ENCODE peak calls at places on chromosomes 3 and 15, in five cellular contexts. One of them, this sample, is unnamed.

GRCh38 chr3:73086071-73086494 is 24.6 kb downstream of the EBLN2 start:
- DNase-seq in cardiac fibroblast: peak
- DNase-seq in OCI-LY7: peak
- DNase-seq in upper lobe of right lung: no peak
- DNase-seq in PC-9: no peak
- DNase-seq in this sample: no peak

GRCh38 chr15:73753250-73754130 is at the start of gene INSYN1:
- DNase-seq in OCI-LY7: no peak
- DNase-seq in PC-9: no peak
- DNase-seq in upper lobe of right lung: no peak
- DNase-seq in cardiac fibroblast: peak
- DNase-seq in this sample: no peak

GRCh38 chr3:200747-201146 is 4.2 kb downstream of the CHL1 start:
- DNase-seq in OCI-LY7: no peak
- DNase-seq in PC-9: no peak
- DNase-seq in cardiac fibroblast: no peak
- DNase-seq in upper lobe of right lung: no peak
- DNase-seq in this sample: no peak

GRCh38 chr15:89116404-89116803 is 28.1 kb downstream of the ABHD2 start:
- DNase-seq in upper lobe of right lung: no peak
- DNase-seq in cardiac fibroblast: peak
- DNase-seq in PC-9: no peak
- DNase-seq in OCI-LY7: no peak
- DNase-seq in this sample: no peak

GRCh38 chr3:105166893-105167292 is 199.8 kb upstream of the ALCAM start:
- DNase-seq in OCI-LY7: no peak
- DNase-seq in cardiac fibroblast: peak
- DNase-seq in upper lobe of right lung: no peak
- DNase-seq in PC-9: no peak
- DNase-seq in this sample: peak

GRCh38 chr15:57635300-57635944 is 43.7 kb downstream of the MYZAP start:
- DNase-seq in OCI-LY7: no peak
- DNase-seq in PC-9: no peak
- DNase-seq in cardiac fibroblast: no peak
- DNase-seq in upper lobe of right lung: no peak
- DNase-seq in this sample: no peak

GRCh38 chr15:25333049-25333448 is 105.8 kb downstream of the UBE3A start:
- DNase-seq in OCI-LY7: no peak
- DNase-seq in PC-9: no peak
- DNase-seq in upper lobe of right lung: no peak
- DNase-seq in cardiac fibroblast: no peak
- DNase-seq in this sample: no peak

GRCh38 chr15:86267892-86268291 is 188.2 kb downstream of the AGBL1 start:
- DNase-seq in upper lobe of right lung: no peak
- DNase-seq in cardiac fibroblast: peak
- DNase-seq in OCI-LY7: no peak
- DNase-seq in PC-9: no peak
- DNase-seq in this sample: no peak

GRCh38 chr3:185448107-185448506 is 50.7 kb downstream of the TMEM41A start:
- DNase-seq in OCI-LY7: no peak
- DNase-seq in upper lobe of right lung: no peak
- DNase-seq in PC-9: no peak
- DNase-seq in cardiac fibroblast: no peak
- DNase-seq in this sample: no peak

GRCh38 chr15:40941528-40942336 is 11.5 kb upstream of the CHAC1 start:
- DNase-seq in upper lobe of right lung: peak
- DNase-seq in cardiac fibroblast: peak
- DNase-seq in OCI-LY7: peak
- DNase-seq in PC-9: peak
- DNase-seq in this sample: no peak

GRCh38 chr3:55402886-55403605 is 84.1 kb downstream of the WNT5A start:
- DNase-seq in upper lobe of right lung: no peak
- DNase-seq in cardiac fibroblast: peak
- DNase-seq in PC-9: peak
- DNase-seq in OCI-LY7: no peak
- DNase-seq in this sample: no peak

GRCh38 chr15:40838756-40839155 is 5.1 kb upstream of the SPINT1 start:
- DNase-seq in PC-9: no peak
- DNase-seq in upper lobe of right lung: no peak
- DNase-seq in OCI-LY7: no peak
- DNase-seq in cardiac fibroblast: no peak
- DNase-seq in this sample: no peak

GRCh38 chr15:32838820-32839219 is 121.0 kb downstream of the GREM1 start:
- DNase-seq in OCI-LY7: no peak
- DNase-seq in upper lobe of right lung: no peak
- DNase-seq in cardiac fibroblast: peak
- DNase-seq in PC-9: no peak
- DNase-seq in this sample: peak

GRCh38 chr3:45826321-45826720 is 15.6 kb downstream of the LZTFL1 start:
- DNase-seq in upper lobe of right lung: no peak
- DNase-seq in PC-9: no peak
- DNase-seq in cardiac fibroblast: no peak
- DNase-seq in OCI-LY7: no peak
- DNase-seq in this sample: no peak

GRCh38 chr3:153246805-153247204 is 84.8 kb downstream of the RAP2B start:
- DNase-seq in upper lobe of right lung: no peak
- DNase-seq in cardiac fibroblast: peak
- DNase-seq in OCI-LY7: no peak
- DNase-seq in PC-9: no peak
- DNase-seq in this sample: peak

GRCh38 chr3:38455639-38456430 is 2.1 kb downstream of the ACVR2B start:
- DNase-seq in cardiac fibroblast: no peak
- DNase-seq in upper lobe of right lung: no peak
- DNase-seq in OCI-LY7: no peak
- DNase-seq in PC-9: no peak
- DNase-seq in this sample: no peak

GRCh38 chr3:69420781-69421520 is 35.1 kb upstream of the FRMD4B start:
- DNase-seq in OCI-LY7: no peak
- DNase-seq in cardiac fibroblast: peak
- DNase-seq in PC-9: no peak
- DNase-seq in upper lobe of right lung: peak
- DNase-seq in this sample: no peak

GRCh38 chr3:193701896-193702644 is 109.1 kb downstream of the OPA1 start:
- DNase-seq in PC-9: no peak
- DNase-seq in cardiac fibroblast: peak
- DNase-seq in OCI-LY7: peak
- DNase-seq in upper lobe of right lung: no peak
- DNase-seq in this sample: peak

GRCh38 chr3:54322354-54322753 is 200.0 kb downstream of the CACNA2D3 start:
- DNase-seq in upper lobe of right lung: no peak
- DNase-seq in OCI-LY7: no peak
- DNase-seq in cardiac fibroblast: no peak
- DNase-seq in PC-9: no peak
- DNase-seq in this sample: no peak

GRCh38 chr3:3170998-3171397 is 8.5 kb downstream of the CRBN start:
- DNase-seq in cardiac fibroblast: peak
- DNase-seq in OCI-LY7: peak
- DNase-seq in upper lobe of right lung: no peak
- DNase-seq in PC-9: no peak
- DNase-seq in this sample: no peak
- TF ChIP-seq CTCF in cardiac fibroblast: peak
- TF ChIP-seq CTCF in OCI-LY7: peak
- TF ChIP-seq CTCF in upper lobe of right lung: peak
- TF ChIP-seq CTCF in PC-9: no peak
- TF ChIP-seq CTCF in this sample: peak

GRCh38 chr3:134879991-134880390 is 84.9 kb downstream of the EPHB1 start:
- DNase-seq in PC-9: no peak
- DNase-seq in cardiac fibroblast: no peak
- DNase-seq in upper lobe of right lung: no peak
- DNase-seq in OCI-LY7: no peak
- DNase-seq in this sample: no peak

GRCh38 chr3:134880431-134880830 is 85.4 kb downstream of the EPHB1 start:
- DNase-seq in cardiac fibroblast: no peak
- DNase-seq in upper lobe of right lung: no peak
- DNase-seq in PC-9: no peak
- DNase-seq in OCI-LY7: no peak
- DNase-seq in this sample: no peak

GRCh38 chr3:134877788-134878187 is 82.7 kb downstream of the EPHB1 start:
- DNase-seq in upper lobe of right lung: no peak
- DNase-seq in OCI-LY7: no peak
- DNase-seq in PC-9: no peak
- DNase-seq in cardiac fibroblast: no peak
- DNase-seq in this sample: no peak

GRCh38 chr3:134883697-134884385 is 88.8 kb downstream of the EPHB1 start:
- DNase-seq in upper lobe of right lung: no peak
- DNase-seq in cardiac fibroblast: peak
- DNase-seq in OCI-LY7: no peak
- DNase-seq in PC-9: no peak
- DNase-seq in this sample: no peak

GRCh38 chr3:134881305-134881704 is 86.2 kb downstream of the EPHB1 start:
- DNase-seq in OCI-LY7: no peak
- DNase-seq in upper lobe of right lung: no peak
- DNase-seq in PC-9: no peak
- DNase-seq in cardiac fibroblast: no peak
- DNase-seq in this sample: no peak
- TF ChIP-seq CTCF in OCI-LY7: no peak
- TF ChIP-seq CTCF in upper lobe of right lung: no peak
- TF ChIP-seq CTCF in PC-9: no peak
- TF ChIP-seq CTCF in cardiac fibroblast: no peak
- TF ChIP-seq CTCF in this sample: no peak

GRCh38 chr3:16871915-16872842 is 12.6 kb upstream of the PLCL2 start:
- DNase-seq in PC-9: no peak
- DNase-seq in OCI-LY7: no peak
- DNase-seq in cardiac fibroblast: peak
- DNase-seq in upper lobe of right lung: no peak
- DNase-seq in this sample: no peak
- TF ChIP-seq CTCF in PC-9: peak
- TF ChIP-seq CTCF in OCI-LY7: no peak
- TF ChIP-seq CTCF in cardiac fibroblast: peak
- TF ChIP-seq CTCF in upper lobe of right lung: no peak
- TF ChIP-seq CTCF in this sample: no peak

DNA sequence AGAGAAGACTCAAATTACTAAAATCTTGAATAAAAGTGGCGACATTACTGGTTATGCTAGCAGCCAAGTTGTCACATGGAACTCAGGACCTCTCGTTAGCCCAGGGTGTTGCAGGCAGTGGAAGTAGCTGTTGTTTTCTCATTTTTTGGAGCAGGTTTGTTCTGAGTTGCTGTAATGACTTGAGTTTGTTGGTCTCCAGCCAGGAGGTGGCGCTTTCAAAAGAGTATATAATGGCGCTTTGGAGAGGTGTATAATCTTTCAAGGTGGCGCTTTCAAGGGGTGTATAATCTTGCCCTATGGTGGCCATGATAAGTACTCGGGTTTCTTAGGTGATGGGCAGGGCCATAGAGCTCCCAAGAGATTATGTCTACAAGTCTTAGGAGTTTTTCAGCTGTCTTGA is 632.7 kb downstream of the NTRK3 start:
- DNase-seq in cardiac fibroblast: no peak
- DNase-seq in upper lobe of right lung: no peak
- DNase-seq in PC-9: no peak
- DNase-seq in OCI-LY7: peak
- DNase-seq in this sample: no peak
- TF ChIP-seq CTCF in cardiac fibroblast: peak
- TF ChIP-seq CTCF in upper lobe of right lung: no peak
- TF ChIP-seq CTCF in PC-9: no peak
- TF ChIP-seq CTCF in OCI-LY7: peak
- TF ChIP-seq CTCF in this sample: no peak

GRCh38 chr3:30751610-30752299 is 142.7 kb downstream of the GADL1 start:
- DNase-seq in upper lobe of right lung: no peak
- DNase-seq in PC-9: no peak
- DNase-seq in cardiac fibroblast: peak
- DNase-seq in OCI-LY7: peak
- DNase-seq in this sample: peak
- TF ChIP-seq CTCF in upper lobe of right lung: peak
- TF ChIP-seq CTCF in PC-9: peak
- TF ChIP-seq CTCF in cardiac fibroblast: peak
- TF ChIP-seq CTCF in OCI-LY7: peak
- TF ChIP-seq CTCF in this sample: peak

DNA sequence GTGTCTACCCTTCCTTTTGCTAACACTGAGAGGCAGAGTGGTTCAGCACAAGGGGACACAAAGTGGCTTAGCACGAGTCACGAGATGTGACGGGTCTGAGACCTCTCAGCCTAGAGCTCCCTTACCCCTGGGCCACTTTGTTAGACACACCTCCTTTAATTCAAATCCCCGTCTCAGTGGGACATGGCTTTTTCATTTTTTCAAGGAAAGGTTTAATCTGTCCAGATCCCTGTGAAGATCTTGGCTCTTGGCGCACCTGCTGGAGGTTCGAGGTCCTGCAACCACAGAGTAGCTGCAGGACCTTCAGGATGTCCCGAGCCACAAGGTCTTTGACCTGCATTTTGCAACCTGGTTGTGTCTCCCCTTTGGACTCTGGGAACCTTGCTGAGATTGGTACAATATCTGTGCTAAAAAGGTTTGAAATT is 52.0 kb downstream of the LPP start:
- DNase-seq in OCI-LY7: peak
- DNase-seq in PC-9: no peak
- DNase-seq in cardiac fibroblast: no peak
- DNase-seq in upper lobe of right lung: no peak
- DNase-seq in this sample: no peak
- TF ChIP-seq CTCF in OCI-LY7: peak
- TF ChIP-seq CTCF in PC-9: peak
- TF ChIP-seq CTCF in cardiac fibroblast: peak
- TF ChIP-seq CTCF in upper lobe of right lung: peak
- TF ChIP-seq CTCF in this sample: no peak

GRCh38 chr15:68781766-68782588 is 38.7 kb downstream of the ANP32A start:
- DNase-seq in cardiac fibroblast: no peak
- DNase-seq in OCI-LY7: no peak
- DNase-seq in upper lobe of right lung: no peak
- DNase-seq in PC-9: no peak
- DNase-seq in this sample: no peak

GRCh38 chr15:68782589-68783161 is 38.0 kb downstream of the ANP32A start:
- DNase-seq in PC-9: no peak
- DNase-seq in cardiac fibroblast: no peak
- DNase-seq in OCI-LY7: no peak
- DNase-seq in upper lobe of right lung: no peak
- DNase-seq in this sample: no peak

GRCh38 chr15:68784206-68784605 is 36.5 kb downstream of the ANP32A start:
- DNase-seq in upper lobe of right lung: no peak
- DNase-seq in PC-9: no peak
- DNase-seq in OCI-LY7: no peak
- DNase-seq in cardiac fibroblast: no peak
- DNase-seq in this sample: no peak

GRCh38 chr15:68781209-68781608 is 39.5 kb downstream of the ANP32A start:
- DNase-seq in PC-9: no peak
- DNase-seq in cardiac fibroblast: no peak
- DNase-seq in OCI-LY7: no peak
- DNase-seq in upper lobe of right lung: no peak
- DNase-seq in this sample: no peak

GRCh38 chr15:68783226-68784054 is 37.3 kb downstream of the ANP32A start:
- DNase-seq in cardiac fibroblast: no peak
- DNase-seq in PC-9: no peak
- DNase-seq in upper lobe of right lung: peak
- DNase-seq in OCI-LY7: peak
- DNase-seq in this sample: no peak
- TF ChIP-seq CTCF in cardiac fibroblast: peak
- TF ChIP-seq CTCF in PC-9: peak
- TF ChIP-seq CTCF in upper lobe of right lung: peak
- TF ChIP-seq CTCF in OCI-LY7: peak
- TF ChIP-seq CTCF in this sample: peak

This sample was measured in AG09319.